ENCODE peak calls at places on chromosomes 12 and 14, in six cellular contexts. One of them, this sample, is unnamed.

GRCh38 chr12:25811656-25812126 is 146.8 kb upstream of the RASSF8 start:
- DNase-seq in cardiac muscle cell: peak
- DNase-seq in K562: no peak
- DNase-seq in CD8-positive, alpha-beta T cell: no peak
- DNase-seq in Panc1: peak
- DNase-seq in breast epithelium: no peak
- DNase-seq in this sample: no peak

GRCh38 chr14:71698027-71698426 is 234.2 kb upstream of the RGS6 start:
- DNase-seq in breast epithelium: no peak
- DNase-seq in Panc1: no peak
- DNase-seq in cardiac muscle cell: no peak
- DNase-seq in CD8-positive, alpha-beta T cell: no peak
- DNase-seq in K562: no peak
- DNase-seq in this sample: no peak

GRCh38 chr14:106657460-106657859 is 1131.1 kb downstream of the TMEM121 start:
- DNase-seq in K562: no peak
- DNase-seq in Panc1: no peak
- DNase-seq in cardiac muscle cell: no peak
- DNase-seq in breast epithelium: no peak
- DNase-seq in CD8-positive, alpha-beta T cell: peak
- DNase-seq in this sample: peak

GRCh38 chr14:80948291-80948690 is 6.8 kb upstream of the CEP128 start:
- DNase-seq in K562: no peak
- DNase-seq in CD8-positive, alpha-beta T cell: no peak
- DNase-seq in Panc1: no peak
- DNase-seq in breast epithelium: no peak
- DNase-seq in cardiac muscle cell: no peak
- DNase-seq in this sample: no peak

GRCh38 chr12:1859643-1860042 is 39.3 kb downstream of the LRTM2 start:
- DNase-seq in Panc1: no peak
- DNase-seq in CD8-positive, alpha-beta T cell: no peak
- DNase-seq in breast epithelium: no peak
- DNase-seq in cardiac muscle cell: no peak
- DNase-seq in K562: no peak
- DNase-seq in this sample: no peak

GRCh38 chr12:78871566-78871965 is 7.0 kb downstream of the SYT1 start:
- DNase-seq in cardiac muscle cell: no peak
- DNase-seq in CD8-positive, alpha-beta T cell: no peak
- DNase-seq in breast epithelium: no peak
- DNase-seq in Panc1: no peak
- DNase-seq in K562: no peak
- DNase-seq in this sample: no peak

GRCh38 chr12:45483571-45483970 is 245.9 kb upstream of the ARID2 start:
- DNase-seq in cardiac muscle cell: peak
- DNase-seq in breast epithelium: peak
- DNase-seq in Panc1: no peak
- DNase-seq in CD8-positive, alpha-beta T cell: no peak
- DNase-seq in K562: no peak
- DNase-seq in this sample: no peak

GRCh38 chr14:33362934-33363333 is 424.3 kb downstream of the NPAS3 start:
- DNase-seq in CD8-positive, alpha-beta T cell: no peak
- DNase-seq in breast epithelium: no peak
- DNase-seq in K562: no peak
- DNase-seq in Panc1: no peak
- DNase-seq in cardiac muscle cell: no peak
- DNase-seq in this sample: no peak

GRCh38 chr12:55703288-55703687 is 4.4 kb downstream of the ITGA7 start:
- DNase-seq in CD8-positive, alpha-beta T cell: no peak
- DNase-seq in K562: no peak
- DNase-seq in breast epithelium: no peak
- DNase-seq in Panc1: no peak
- DNase-seq in cardiac muscle cell: no peak
- DNase-seq in this sample: no peak

GRCh38 chr12:50647479-50647878 is 116.4 kb upstream of the ATF1 start:
- DNase-seq in CD8-positive, alpha-beta T cell: no peak
- DNase-seq in Panc1: no peak
- DNase-seq in breast epithelium: no peak
- DNase-seq in K562: no peak
- DNase-seq in cardiac muscle cell: peak
- DNase-seq in this sample: no peak

GRCh38 chr14:100621806-100622205 is 34.6 kb upstream of the BEGAIN start:
- DNase-seq in Panc1: no peak
- DNase-seq in breast epithelium: no peak
- DNase-seq in CD8-positive, alpha-beta T cell: no peak
- DNase-seq in K562: peak
- DNase-seq in cardiac muscle cell: no peak
- DNase-seq in this sample: no peak

GRCh38 chr14:54488646-54489317 is at the start of gene GMFB:
- DNase-seq in CD8-positive, alpha-beta T cell: peak
- DNase-seq in cardiac muscle cell: peak
- DNase-seq in breast epithelium: peak
- DNase-seq in K562: peak
- DNase-seq in Panc1: peak
- DNase-seq in this sample: peak

GRCh38 chr14:89165189-89165809 is 251.7 kb downstream of the FOXN3 start:
- DNase-seq in breast epithelium: no peak
- DNase-seq in CD8-positive, alpha-beta T cell: no peak
- DNase-seq in Panc1: no peak
- DNase-seq in cardiac muscle cell: peak
- DNase-seq in K562: peak
- DNase-seq in this sample: no peak

GRCh38 chr12:71503579-71504470 is 64.2 kb downstream of the LGR5 start:
- DNase-seq in breast epithelium: no peak
- DNase-seq in Panc1: no peak
- DNase-seq in K562: no peak
- DNase-seq in cardiac muscle cell: no peak
- DNase-seq in CD8-positive, alpha-beta T cell: no peak
- DNase-seq in this sample: no peak

GRCh38 chr12:116055895-116056607 is 221.4 kb downstream of the MED13L start:
- DNase-seq in K562: no peak
- DNase-seq in Panc1: no peak
- DNase-seq in cardiac muscle cell: no peak
- DNase-seq in breast epithelium: no peak
- DNase-seq in CD8-positive, alpha-beta T cell: no peak
- DNase-seq in this sample: no peak

GRCh38 chr14:101775756-101776292 is 14.3 kb downstream of the PPP2R5C start:
- DNase-seq in cardiac muscle cell: no peak
- DNase-seq in K562: no peak
- DNase-seq in CD8-positive, alpha-beta T cell: no peak
- DNase-seq in Panc1: no peak
- DNase-seq in breast epithelium: no peak
- DNase-seq in this sample: no peak

GRCh38 chr12:54195736-54196347 is 7.1 kb upstream of the SMUG1 start:
- DNase-seq in cardiac muscle cell: peak
- DNase-seq in K562: peak
- DNase-seq in CD8-positive, alpha-beta T cell: no peak
- DNase-seq in Panc1: no peak
- DNase-seq in breast epithelium: no peak
- DNase-seq in this sample: peak

GRCh38 chr12:22046090-22046967 is at the start of gene CMAS:
- DNase-seq in cardiac muscle cell: peak
- DNase-seq in Panc1: no peak
- DNase-seq in breast epithelium: peak
- DNase-seq in CD8-positive, alpha-beta T cell: peak
- DNase-seq in K562: peak
- DNase-seq in this sample: peak

GRCh38 chr12:100427078-100427477 is 46.6 kb upstream of the NR1H4 start:
- DNase-seq in K562: no peak
- DNase-seq in CD8-positive, alpha-beta T cell: no peak
- DNase-seq in Panc1: peak
- DNase-seq in breast epithelium: no peak
- DNase-seq in cardiac muscle cell: peak
- DNase-seq in this sample: no peak

GRCh38 chr14:67411820-67412421 is at the start of gene PLEK2:
- DNase-seq in K562: no peak
- DNase-seq in breast epithelium: peak
- DNase-seq in cardiac muscle cell: peak
- DNase-seq in Panc1: no peak
- DNase-seq in CD8-positive, alpha-beta T cell: peak
- DNase-seq in this sample: no peak

GRCh38 chr14:90445011-90445410 is 48.2 kb downstream of the CALM1 start:
- DNase-seq in CD8-positive, alpha-beta T cell: no peak
- DNase-seq in cardiac muscle cell: no peak
- DNase-seq in K562: peak
- DNase-seq in breast epithelium: no peak
- DNase-seq in Panc1: no peak
- DNase-seq in this sample: peak

GRCh38 chr14:90443161-90444076 is 46.6 kb downstream of the CALM1 start:
- DNase-seq in breast epithelium: no peak
- DNase-seq in Panc1: no peak
- DNase-seq in cardiac muscle cell: no peak
- DNase-seq in K562: no peak
- DNase-seq in CD8-positive, alpha-beta T cell: no peak
- DNase-seq in this sample: peak

GRCh38 chr14:90440592-90440991 is 43.8 kb downstream of the CALM1 start:
- DNase-seq in K562: no peak
- DNase-seq in Panc1: no peak
- DNase-seq in breast epithelium: no peak
- DNase-seq in CD8-positive, alpha-beta T cell: no peak
- DNase-seq in cardiac muscle cell: no peak
- DNase-seq in this sample: no peak

GRCh38 chr14:90446405-90446804 is 49.6 kb downstream of the CALM1 start:
- DNase-seq in Panc1: no peak
- DNase-seq in K562: no peak
- DNase-seq in breast epithelium: no peak
- DNase-seq in cardiac muscle cell: no peak
- DNase-seq in CD8-positive, alpha-beta T cell: no peak
- DNase-seq in this sample: no peak

GRCh38 chr14:90444077-90444696 is 47.4 kb downstream of the CALM1 start:
- DNase-seq in breast epithelium: peak
- DNase-seq in K562: no peak
- DNase-seq in cardiac muscle cell: peak
- DNase-seq in CD8-positive, alpha-beta T cell: no peak
- DNase-seq in Panc1: no peak
- DNase-seq in this sample: no peak
- H3K4me3 ChIP-seq in breast epithelium: no peak
- H3K4me3 ChIP-seq in K562: no peak
- H3K4me3 ChIP-seq in cardiac muscle cell: no peak
- H3K4me3 ChIP-seq in CD8-positive, alpha-beta T cell: no peak
- H3K4me3 ChIP-seq in Panc1: no peak
- H3K4me3 ChIP-seq in this sample: no peak

GRCh38 chr12:32301216-32301615 is 98.1 kb upstream of the FGD4 start:
- DNase-seq in cardiac muscle cell: no peak
- DNase-seq in Panc1: no peak
- DNase-seq in CD8-positive, alpha-beta T cell: no peak
- DNase-seq in K562: no peak
- DNase-seq in breast epithelium: no peak
- DNase-seq in this sample: no peak

GRCh38 chr12:32303171-32303570 is 96.2 kb upstream of the FGD4 start:
- DNase-seq in K562: no peak
- DNase-seq in CD8-positive, alpha-beta T cell: no peak
- DNase-seq in Panc1: no peak
- DNase-seq in breast epithelium: no peak
- DNase-seq in cardiac muscle cell: no peak
- DNase-seq in this sample: no peak

GRCh38 chr12:32302218-32302826 is 97.0 kb upstream of the FGD4 start:
- DNase-seq in CD8-positive, alpha-beta T cell: no peak
- DNase-seq in Panc1: peak
- DNase-seq in K562: peak
- DNase-seq in breast epithelium: no peak
- DNase-seq in cardiac muscle cell: peak
- DNase-seq in this sample: no peak

GRCh38 chr12:32307352-32307751 is 92.0 kb upstream of the FGD4 start:
- DNase-seq in CD8-positive, alpha-beta T cell: no peak
- DNase-seq in Panc1: no peak
- DNase-seq in cardiac muscle cell: no peak
- DNase-seq in K562: no peak
- DNase-seq in breast epithelium: no peak
- DNase-seq in this sample: no peak

DNA sequence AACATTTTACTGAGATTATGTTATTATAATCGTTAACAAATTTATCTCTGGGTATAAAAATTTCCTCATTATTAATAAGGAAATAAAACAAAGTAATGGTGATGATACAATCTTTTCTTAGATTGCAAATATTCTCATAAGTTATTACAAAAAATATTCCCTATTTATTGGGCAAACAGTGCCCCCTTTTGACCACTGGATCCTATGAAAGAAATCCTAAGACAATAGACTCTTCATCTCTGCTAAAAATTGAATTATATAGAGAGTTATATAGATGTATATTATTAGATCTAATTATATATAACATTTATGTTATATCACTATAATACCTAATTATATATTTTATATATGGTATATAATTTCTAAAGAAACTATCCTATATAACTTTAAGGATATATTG is 94.2 kb upstream of the FGD4 start:
- DNase-seq in breast epithelium: no peak
- DNase-seq in Panc1: no peak
- DNase-seq in K562: peak
- DNase-seq in CD8-positive, alpha-beta T cell: no peak
- DNase-seq in cardiac muscle cell: peak
- DNase-seq in this sample: no peak
- TF ChIP-seq CTCF in breast epithelium: peak
- TF ChIP-seq CTCF in Panc1: peak
- TF ChIP-seq CTCF in K562: peak
- TF ChIP-seq CTCF in CD8-positive, alpha-beta T cell: peak
- TF ChIP-seq CTCF in cardiac muscle cell: peak
- TF ChIP-seq CTCF in this sample: no peak

GRCh38 chr14:21437063-21437901 is 18.6 kb downstream of the CHD8 start:
- DNase-seq in K562: peak
- DNase-seq in Panc1: peak
- DNase-seq in CD8-positive, alpha-beta T cell: peak
- DNase-seq in breast epithelium: peak
- DNase-seq in cardiac muscle cell: peak
- DNase-seq in this sample: peak
- H3K27ac ChIP-seq in K562: peak
- H3K27ac ChIP-seq in Panc1: peak
- H3K27ac ChIP-seq in CD8-positive, alpha-beta T cell: peak
- H3K27ac ChIP-seq in breast epithelium: peak
- H3K27ac ChIP-seq in cardiac muscle cell: peak
- H3K27ac ChIP-seq in this sample: peak

DNA sequence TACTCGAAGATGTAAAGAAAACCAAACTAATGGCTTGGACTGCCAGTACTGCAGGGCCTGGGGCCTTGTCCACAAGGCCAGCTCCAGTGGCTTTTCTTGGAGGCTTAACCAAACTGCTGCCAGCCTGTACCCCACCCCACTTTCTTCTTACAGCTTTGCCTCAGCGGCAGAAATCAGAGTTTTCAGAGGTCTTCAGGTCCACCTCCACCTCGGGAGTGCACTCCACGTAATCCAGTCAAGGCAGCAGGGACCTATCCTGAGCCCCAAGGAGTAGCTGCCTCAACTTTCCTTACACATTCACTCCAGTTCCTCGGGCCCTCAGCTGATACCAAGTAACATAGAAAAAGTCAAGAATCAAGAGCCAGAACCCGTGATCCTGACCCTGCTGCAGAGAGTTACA is 19.6 kb downstream of the PRMT8 start:
- DNase-seq in breast epithelium: no peak
- DNase-seq in Panc1: no peak
- DNase-seq in K562: no peak
- DNase-seq in CD8-positive, alpha-beta T cell: no peak
- DNase-seq in cardiac muscle cell: no peak
- DNase-seq in this sample: no peak
- H3K4me3 ChIP-seq in breast epithelium: no peak
- H3K4me3 ChIP-seq in Panc1: no peak
- H3K4me3 ChIP-seq in K562: no peak
- H3K4me3 ChIP-seq in CD8-positive, alpha-beta T cell: no peak
- H3K4me3 ChIP-seq in cardiac muscle cell: no peak
- H3K4me3 ChIP-seq in this sample: no peak